ENCODE peak calls at places on chromosomes 4 and X, in four cellular contexts. G, Q, J and R are unnamed samples.

GRCh38 chrX:14032383-14032782 is 2.7 kb upstream of the GEMIN8 start:
- DNase-seq in G (peak; percentile 71), Q (peak; percentile 44), J (peak; percentile 67), R (peak; percentile 46)

GRCh38 chr4:38125816-38126215 is 165.6 kb downstream of the PTTG2 start:
- DNase-seq in G (peak; percentile 83), Q (no peak), J (no peak), R (no peak)

GRCh38 chr4:87492617-87493016 is 36.6 kb downstream of the SPARCL1 start:
- DNase-seq in G (peak; percentile 19), Q (no peak), J (no peak), R (no peak)

GRCh38 chr4:7255488-7255881 is 63.1 kb downstream of the SORCS2 start:
- DNase-seq in G (no peak), Q (no peak), J (no peak), R (no peak)

GRCh38 chr4:72900952-72901351 is 168.6 kb downstream of the COX18 start:
- DNase-seq in G (peak; percentile 45), Q (no peak), J (no peak), R (no peak)

GRCh38 chr4:82786004-82786400 is 12.6 kb downstream of the SCD5 start:
- DNase-seq in G (peak; percentile 19), Q (no peak), J (no peak), R (no peak)

GRCh38 chr4:140901736-140902336 is 145.7 kb upstream of the TBC1D9 start:
- DNase-seq in G (no peak), Q (peak; percentile 21), J (no peak), R (no peak)

GRCh38 chrX:57595381-57595811 is 3.6 kb downstream of the ZXDB start:
- DNase-seq in G (peak; percentile 82), Q (no peak), J (no peak), R (peak; percentile 59)

GRCh38 chr4:107740950-107741701 is 21.1 kb upstream of the PAPSS1 start:
- DNase-seq in G (peak; percentile 63), Q (peak; percentile 24), J (peak; percentile 52), R (peak; percentile 42)

GRCh38 chrX:12984629-12985303 is 9.9 kb downstream of the TMSB4X start:
- DNase-seq in G (peak; percentile 81), Q (no peak), J (peak; percentile 88), R (peak; percentile 73)

GRCh38 chrX:43998374-43998773 is 25.2 kb upstream of the NDP start:
- DNase-seq in G (no peak), Q (no peak), J (no peak), R (no peak)

GRCh38 chr4:19317377-19317776 is 934.3 kb upstream of the SLIT2 start:
- DNase-seq in G (no peak), Q (no peak), J (no peak), R (no peak)

GRCh38 chrX:25206761-25207160 is 191.0 kb upstream of the ARX start:
- DNase-seq in G (no peak), Q (no peak), J (no peak), R (peak; percentile 2)

GRCh38 chr4:173526724-173527102 is 3.3 kb downstream of the HAND2 start:
- DNase-seq in G (no peak), Q (no peak), J (no peak), R (no peak)

GRCh38 chr4:87819281-87819919 is 13.4 kb upstream of the MEPE start:
- DNase-seq in G (peak; percentile 80), Q (no peak), J (no peak), R (peak; percentile 33)

GRCh38 chr4:118849867-118850812 is 14.2 kb upstream of the SEC24D start:
- DNase-seq in G (no peak), Q (no peak), J (no peak), R (no peak)

GRCh38 chrX:45788941-45789348 is 588.3 kb upstream of the DIPK2B start:
- DNase-seq in G (peak; percentile 78), Q (no peak), J (no peak), R (no peak)

GRCh38 chrX:136125106-136125505 is 22.2 kb upstream of the FHL1 start:
- DNase-seq in G (no peak), Q (no peak), J (no peak), R (no peak)

GRCh38 chr4:103786014-103786413 is 66.2 kb upstream of the TACR3 start:
- DNase-seq in G (peak; percentile 57), Q (peak; percentile 40), J (no peak), R (peak; percentile 4)

GRCh38 chr4:76011700-76012387 is 4.5 kb upstream of the CXCL9 start:
- DNase-seq in G (peak; percentile 86), Q (no peak), J (no peak), R (peak; percentile 26)

GRCh38 chrX:124960454-124960853 is 359.2 kb upstream of the TEX13C start:
- DNase-seq in G (no peak), Q (no peak), J (no peak), R (no peak)

GRCh38 chrX:80471582-80471981 is 51.3 kb downstream of the TENT5D start:
- DNase-seq in G (no peak), Q (no peak), J (no peak), R (no peak)

GRCh38 chrX:17710836-17711235 is 26.5 kb upstream of the SCML1 start:
- DNase-seq in G (no peak), Q (no peak), J (no peak), R (no peak)

GRCh38 chrX:10167573-10167972 is 10.8 kb downstream of the CLCN4 start:
- DNase-seq in G (no peak), Q (no peak), J (no peak), R (no peak)

GRCh38 chrX:47958943-47959342 is 44.8 kb downstream of the ZNF182 start:
- DNase-seq in G (peak; percentile 17), Q (peak; percentile 8), J (no peak), R (no peak)

GRCh38 chr4:129532573-129532972 is 436.6 kb downstream of the C4orf33 start:
- DNase-seq in G (no peak), Q (no peak), J (no peak), R (no peak)

DNA sequence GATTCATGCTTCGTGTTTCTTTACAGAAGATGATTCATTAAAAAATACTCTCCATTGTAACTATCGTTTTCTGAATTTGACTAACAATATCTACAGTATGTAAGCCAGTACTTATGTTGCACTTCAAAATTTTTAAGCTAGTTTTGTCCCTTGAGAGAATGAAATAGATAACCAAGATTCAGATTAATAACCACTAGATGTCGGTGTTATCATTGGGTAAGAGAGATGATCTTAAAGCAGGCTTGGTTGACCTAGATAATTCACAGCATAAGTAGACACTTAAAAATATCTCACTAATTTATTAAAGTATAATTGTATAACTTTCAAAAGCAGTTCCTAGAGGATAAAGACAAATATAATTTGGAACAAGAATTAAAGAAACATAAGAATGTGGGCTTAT is 430.9 kb downstream of the C4orf33 start:
- DNase-seq in G (peak; percentile 43), Q (no peak), J (no peak), R (no peak)
- TF ChIP-seq CTCF in G (peak; percentile 22), Q (peak; percentile 58), J (peak; percentile 28), R (no peak)

GRCh38 chr4:150126880-150127236 is 48.6 kb downstream of the DCLK2 start:
- DNase-seq in G (peak; percentile 81), Q (no peak), J (no peak), R (peak; percentile 60)
- H3K4me3 ChIP-seq in G (peak overlapping the region; percentile 12), Q (no peak overlapping the region), J (no peak overlapping the region), R (no peak overlapping the region)

DNA sequence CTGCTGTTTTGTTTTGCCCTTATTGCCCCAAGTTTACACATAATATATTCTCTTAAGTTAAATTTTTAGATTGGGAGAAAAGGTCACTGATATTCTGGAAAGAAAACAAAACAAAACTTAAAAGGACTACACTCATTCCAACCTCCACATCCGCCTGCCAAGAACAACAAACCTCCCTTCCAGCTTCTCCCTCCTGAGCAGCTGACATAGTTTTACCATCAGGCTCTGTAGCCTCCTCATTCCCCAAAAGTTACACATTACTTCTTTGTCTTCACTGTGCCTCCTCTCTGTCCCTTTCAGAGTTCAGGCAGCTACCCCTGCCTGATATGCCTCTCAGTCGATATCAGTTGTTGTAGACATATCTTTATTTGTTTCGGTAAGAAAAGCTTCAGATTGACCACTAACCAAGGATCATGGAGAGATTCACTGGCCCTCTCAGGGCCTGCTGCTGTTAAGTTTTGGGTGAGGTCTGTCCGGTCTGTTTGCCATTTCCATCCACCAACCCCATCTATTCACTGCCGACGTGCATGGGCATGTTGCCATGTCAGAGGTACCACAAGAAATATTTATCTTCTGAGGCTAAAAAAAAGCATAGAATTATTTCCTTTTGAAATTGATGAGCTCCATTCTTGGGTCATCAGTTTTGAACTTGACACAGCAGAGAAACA is 164.1 kb downstream of the GASK1B start:
- DNase-seq in G (peak; percentile 74), Q (no peak), J (no peak), R (peak; percentile 57)
- TF ChIP-seq CTCF in G (no peak), Q (no peak), J (no peak), R (no peak)

GRCh38 chr4:80036306-80036705 is 36.7 kb downstream of the ANTXR2 start:
- DNase-seq in G (no peak), Q (no peak), J (no peak), R (no peak)

GRCh38 chr4:80035336-80035735 is 37.7 kb downstream of the ANTXR2 start:
- DNase-seq in G (no peak), Q (no peak), J (no peak), R (no peak)

GRCh38 chr4:80037864-80038263 is 35.2 kb downstream of the ANTXR2 start:
- DNase-seq in G (no peak), Q (no peak), J (no peak), R (no peak)

GRCh38 chr4:80033581-80033980 is 39.4 kb downstream of the ANTXR2 start:
- DNase-seq in G (no peak), Q (no peak), J (no peak), R (no peak)

DNA sequence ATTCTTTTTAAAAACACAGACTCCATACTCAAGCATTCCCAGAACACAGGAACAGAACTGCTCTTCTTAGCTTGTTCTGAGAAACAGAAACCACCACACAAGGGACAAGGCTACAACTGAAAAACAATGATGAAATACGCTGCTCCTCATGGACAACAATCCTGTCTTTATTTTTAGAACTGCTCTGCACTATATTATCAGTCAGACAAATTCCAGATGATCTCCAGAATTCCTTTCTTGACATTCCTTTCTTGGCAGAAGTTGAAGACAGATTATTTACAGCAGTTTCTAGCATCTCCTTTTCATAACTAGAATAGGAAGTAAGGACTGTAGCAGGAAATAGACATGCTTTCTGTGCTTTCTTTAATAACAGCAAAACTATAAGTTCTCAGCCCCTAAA is 36.1 kb downstream of the ANTXR2 start:
- DNase-seq in G (peak; percentile 87), Q (no peak), J (no peak), R (no peak)
- H3K4me3 ChIP-seq in G (no peak overlapping the region), Q (no peak overlapping the region), J (no peak overlapping the region), R (no peak overlapping the region)

DNA sequence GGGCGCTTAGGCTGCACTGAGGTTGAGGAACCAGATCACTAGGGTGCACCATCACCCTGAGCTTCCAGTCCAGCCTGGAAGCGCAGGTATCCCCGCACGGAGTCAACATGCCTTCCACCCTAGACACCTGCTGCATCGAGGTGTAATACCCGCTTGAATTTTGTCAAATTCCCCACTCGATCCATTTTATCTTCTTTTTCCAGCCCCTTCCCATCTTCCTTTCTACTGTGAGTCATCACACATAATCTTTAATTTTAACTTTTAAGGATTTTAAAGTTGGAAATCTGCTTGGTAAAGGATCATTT is 824 bp downstream of the PLK4 start:
- DNase-seq in G (no peak), Q (no peak), J (no peak), R (no peak)
- TF ChIP-seq CTCF in G (no peak), Q (no peak), J (no peak), R (no peak)